ENCODE peak calls at places on chromosomes 4 and X, in ten cellular contexts. M, I, D, E, G, S, K, H, V and O are unnamed samples.
A peak's percentile ranks its signal among the peaks of the same experiment; 100 is the strongest.

GRCh38 chr4:41294445-41295062 is 37.8 kb downstream of the UCHL1 start:
- DNase-seq in M (no peak), V (no peak), H (no peak), I (no peak), E (no peak), G (no peak), S (no peak), K (no peak), D (no peak), O (no peak)

GRCh38 chr4:17447675-17448298 is 64.1 kb downstream of the QDPR start:
- DNase-seq in M (peak; percentile 86), K (peak; percentile 60), S (peak; percentile 19), G (no peak), H (peak; percentile 86), E (peak; percentile 18), I (peak; percentile 55), D (peak; percentile 81), V (peak; percentile 25), O (peak; percentile 35)

GRCh38 chr4:52657630-52658501 is 1.2 kb downstream of the USP46 start:
- DNase-seq in K (no peak), M (peak; percentile 49), G (no peak), I (no peak), S (no peak), V (no peak), D (peak; percentile 69), E (no peak), H (peak; percentile 24), O (no peak)

GRCh38 chrX:40172169-40172979 is 74.6 kb upstream of the BCOR start:
- DNase-seq in V (no peak), K (no peak), E (no peak), I (no peak), G (peak; percentile 90), H (peak; percentile 64), D (peak; percentile 44), M (peak; percentile 77), S (no peak), O (peak; percentile 57)

GRCh38 chr4:20075479-20075878 is 176.2 kb upstream of the SLIT2 start:
- DNase-seq in S (no peak), V (no peak), M (peak; percentile 43), H (peak; percentile 5), I (no peak), K (no peak), E (no peak), D (peak; percentile 1), G (no peak), O (no peak)

GRCh38 chr4:174402470-174403176 is 118.9 kb downstream of the CEP44 start:
- DNase-seq in S (no peak), I (no peak), K (no peak), H (no peak), V (no peak), E (no peak), M (peak; percentile 25), D (no peak), G (no peak), O (no peak)

GRCh38 chr4:184583738-184584502 is 65.3 kb downstream of the CASP3 start:
- DNase-seq in S (no peak), K (no peak), D (no peak), G (no peak), I (peak; percentile 11), V (no peak), E (no peak), H (no peak), M (no peak), O (no peak)

GRCh38 chr4:11805837-11806236 is 377.1 kb upstream of the HS3ST1 start:
- DNase-seq in G (no peak), M (peak; percentile 2), E (no peak), D (peak; percentile 1), I (no peak), H (peak; percentile 2), K (peak; percentile 8), V (no peak), S (no peak), O (no peak)

GRCh38 chrX:120457766-120458180 is 11.3 kb downstream of the LAMP2 start:
- DNase-seq in V (no peak), S (no peak), M (peak; percentile 87), E (no peak), G (no peak), K (no peak), I (no peak), D (peak; percentile 76), H (peak; percentile 35), O (no peak)

GRCh38 chrX:154327026-154327820 is 31.6 kb downstream of the TKTL1 start:
- DNase-seq in I (peak; percentile 60), G (no peak), M (peak; percentile 75), D (no peak), S (peak; percentile 39), V (no peak), H (no peak), E (peak; percentile 22), K (no peak), O (no peak)

GRCh38 chr4:26356067-26356466 is 35.3 kb downstream of the RBPJ start:
- DNase-seq in M (peak; percentile 49), G (no peak), H (no peak), E (no peak), V (no peak), D (peak; percentile 40), I (no peak), S (no peak), K (no peak), O (no peak)

GRCh38 chr4:43223820-43224219 is 331.3 kb downstream of the GRXCR1 start:
- DNase-seq in D (no peak), E (no peak), S (no peak), I (no peak), M (peak; percentile 3), V (no peak), K (no peak), G (no peak), H (no peak), O (no peak)

GRCh38 chr4:749771-750666 is 44.4 kb downstream of the PCGF3 start:
- DNase-seq in M (peak; percentile 54), E (no peak), I (no peak), K (no peak), S (no peak), H (peak; percentile 90), V (no peak), G (peak; percentile 34), D (peak; percentile 20), O (no peak)

GRCh38 chr4:162461952-162462351 is 298.2 kb upstream of the FSTL5 start:
- DNase-seq in H (peak; percentile 25), D (no peak), K (no peak), M (peak; percentile 0), V (no peak), G (no peak), I (no peak), E (no peak), S (no peak), O (no peak)

GRCh38 chr4:10074076-10074766 is 42.4 kb downstream of the WDR1 start:
- DNase-seq in I (no peak), G (no peak), E (no peak), D (no peak), V (no peak), S (no peak), K (no peak), H (no peak), M (no peak), O (no peak)

GRCh38 chr4:138673053-138673452 is 342.5 kb upstream of the NOCT start:
- DNase-seq in M (no peak), H (no peak), S (no peak), I (no peak), G (no peak), V (no peak), E (no peak), D (peak; percentile 15), K (no peak), O (no peak)

GRCh38 chr4:189533603-189534002 is 407.1 kb upstream of the FRG1 start:
- DNase-seq in H (no peak), E (no peak), K (no peak), V (no peak), S (no peak), D (no peak), G (no peak), I (no peak), M (peak; percentile 1), O (no peak)

GRCh38 chr4:10115657-10116624 is 658 bp downstream of the WDR1 start:
- DNase-seq in I (peak; percentile 74), G (peak; percentile 93), D (no peak), K (peak; percentile 22), H (peak; percentile 39), S (peak; percentile 84), V (peak; percentile 67), M (peak; percentile 57), E (peak; percentile 70), O (peak; percentile 66)

GRCh38 chr4:123579961-123580360 is 183.4 kb downstream of the SPRY1 start:
- DNase-seq in M (no peak), V (no peak), S (no peak), E (no peak), D (no peak), H (no peak), G (no peak), I (no peak), K (no peak), O (no peak)

GRCh38 chr4:41145571-41146078 is 68.7 kb downstream of the APBB2 start:
- DNase-seq in S (no peak), I (no peak), M (peak; percentile 45), H (no peak), K (no peak), G (no peak), D (peak; percentile 45), E (no peak), V (no peak), O (no peak)

GRCh38 chr4:54146139-54146538 is 46.2 kb downstream of the GSX2 start:
- DNase-seq in S (no peak), E (no peak), G (no peak), K (no peak), M (no peak), H (no peak), D (no peak), V (no peak), I (no peak), O (no peak)

GRCh38 chr4:3679851-3680311 is 86.3 kb upstream of the ADRA2C start:
- DNase-seq in V (no peak), E (no peak), S (no peak), G (peak; percentile 84), D (no peak), M (no peak), K (no peak), I (no peak), H (no peak), O (no peak)

GRCh38 chr4:142406051-142406549 is 440.0 kb downstream of the INPP4B start:
- DNase-seq in V (no peak), D (no peak), I (no peak), M (peak; percentile 35), G (no peak), H (no peak), K (no peak), E (no peak), S (no peak), O (no peak)

GRCh38 chrX:21959362-21960051 is 19.0 kb downstream of the SMS start:
- DNase-seq in I (no peak), D (no peak), E (no peak), G (no peak), S (no peak), M (no peak), K (no peak), V (no peak), H (no peak), O (no peak)

GRCh38 chr4:31557444-31557843 is 837.3 kb downstream of the PCDH7 start:
- DNase-seq in H (no peak), I (no peak), S (no peak), M (no peak), V (no peak), E (no peak), G (no peak), K (peak; percentile 34), D (no peak), O (no peak)

GRCh38 chr4:44848466-44848865 is 122.1 kb upstream of the GNPDA2 start:
- DNase-seq in H (no peak), D (no peak), S (no peak), I (no peak), M (no peak), V (no peak), E (no peak), K (no peak), G (no peak), O (no peak)

GRCh38 chr4:174434455-174434854 is 87.8 kb downstream of the HPGD start:
- DNase-seq in I (no peak), E (no peak), G (no peak), M (no peak), S (no peak), D (no peak), H (no peak), V (no peak), K (no peak), O (no peak)

GRCh38 chr4:147407261-147408045 is 73.4 kb upstream of the EDNRA start:
- DNase-seq in K (no peak), E (no peak), M (no peak), H (no peak), D (no peak), I (no peak), G (no peak), S (no peak), V (no peak), O (no peak)